ENCODE peak calls at places on chromosome 1, in ten cellular contexts. M, L, J, P, N, W, Y, D, S and E are unnamed samples.

GRCh38 chr1:71881611-71882010 is 400.7 kb downstream of the NEGR1 start:
- DNase-seq in J (no peak), N (no peak), D (no peak), Y (no peak), P (no peak), S (no peak), M (no peak), W (peak; percentile 14), L (no peak), E (no peak)

GRCh38 chr1:39816431-39817090 is 27.9 kb upstream of the BMP8B start:
- DNase-seq in N (no peak), W (peak; percentile 77), Y (peak; percentile 87), M (peak; percentile 73), S (peak; percentile 95), P (peak; percentile 91), L (peak; percentile 68), J (peak; percentile 87), D (peak; percentile 75), E (peak; percentile 63)

GRCh38 chr1:114668784-114669561 is 876 bp downstream of the DENND2C start:
- DNase-seq in L (no peak), S (no peak), D (no peak), J (no peak), N (no peak), M (peak; percentile 5), P (peak; percentile 67), W (no peak), Y (peak; percentile 34), E (no peak)

GRCh38 chr1:35476099-35476674 is 81.0 kb downstream of the KIAA0319L start:
- DNase-seq in L (no peak), D (no peak), N (no peak), W (no peak), M (no peak), J (no peak), P (no peak), Y (no peak), S (no peak), E (no peak)

GRCh38 chr1:154943649-154944421 is 7.3 kb upstream of the PMVK start:
- DNase-seq in Y (peak; percentile 37), M (peak; percentile 65), D (no peak), J (peak; percentile 75), W (no peak), L (peak; percentile 37), N (no peak), S (no peak), P (no peak), E (peak; percentile 52)

GRCh38 chr1:89910780-89911179 is 84.1 kb upstream of the ZNF326 start:
- DNase-seq in D (no peak), M (no peak), L (no peak), N (no peak), Y (peak; percentile 96), P (peak; percentile 62), J (no peak), W (peak; percentile 70), S (no peak), E (no peak)

GRCh38 chr1:68231627-68232303 is 558 bp downstream of the WLS start:
- DNase-seq in P (peak; percentile 80), N (no peak), S (peak; percentile 83), D (peak; percentile 77), Y (peak; percentile 82), J (no peak), L (no peak), W (no peak), M (no peak), E (no peak)

GRCh38 chr1:3646596-3646995 is 3.3 kb downstream of the WRAP73 start:
- DNase-seq in W (no peak), S (no peak), D (no peak), P (no peak), N (no peak), M (no peak), Y (no peak), L (no peak), J (no peak), E (no peak)

GRCh38 chr1:40130892-40131291 is 30.3 kb upstream of the RLF start:
- DNase-seq in M (no peak), N (no peak), D (no peak), S (no peak), W (no peak), Y (peak; percentile 72), J (no peak), P (no peak), L (no peak), E (no peak)

GRCh38 chr1:26016258-26016943 is 5.2 kb upstream of the EXTL1 start:
- DNase-seq in D (no peak), Y (no peak), P (no peak), M (no peak), S (no peak), N (no peak), W (no peak), L (no peak), J (no peak), E (no peak)

GRCh38 chr1:182995894-182996293 is 27.3 kb upstream of the LAMC1 start:
- DNase-seq in L (no peak), M (no peak), P (no peak), Y (no peak), S (no peak), D (no peak), W (no peak), J (no peak), N (no peak), E (no peak)

GRCh38 chr1:40014253-40014706 is 26.2 kb upstream of the CAP1 start:
- DNase-seq in P (no peak), M (no peak), S (no peak), W (no peak), N (no peak), D (no peak), Y (peak; percentile 29), J (no peak), L (no peak), E (no peak)

GRCh38 chr1:228272331-228272791 is 64.5 kb downstream of the OBSCN start:
- DNase-seq in J (no peak), D (no peak), Y (no peak), P (no peak), L (no peak), W (no peak), N (peak; percentile 81), S (no peak), M (no peak), E (no peak)

GRCh38 chr1:16383917-16384316 is 16.9 kb downstream of the SZRD1 start:
- DNase-seq in W (no peak), M (no peak), D (no peak), N (no peak), P (no peak), J (no peak), S (no peak), L (no peak), Y (no peak), E (no peak)

GRCh38 chr1:26959722-26960624 is at the start of gene KDF1:
- DNase-seq in J (peak; percentile 68), D (peak; percentile 92), L (peak; percentile 58), Y (no peak), P (no peak), N (no peak), M (peak; percentile 39), S (no peak), W (no peak), E (no peak)

GRCh38 chr1:226639631-226640061 is 91.1 kb downstream of the STUM start:
- DNase-seq in S (no peak), J (no peak), D (peak; percentile 42), W (no peak), N (no peak), P (no peak), M (no peak), L (no peak), Y (no peak), E (no peak)

GRCh38 chr1:50917796-50918137 is 42.3 kb downstream of the FAF1 start:
- DNase-seq in P (no peak), S (no peak), Y (no peak), W (no peak), M (no peak), N (no peak), D (no peak), J (no peak), L (no peak), E (no peak)

GRCh38 chr1:198496216-198497143 is 44.0 kb downstream of the ATP6V1G3 start:
- DNase-seq in Y (peak; percentile 76), W (no peak), N (no peak), S (peak; percentile 73), M (no peak), D (no peak), P (peak; percentile 73), L (no peak), J (no peak), E (no peak)

GRCh38 chr1:78177708-78178270 is 132.0 kb downstream of the GIPC2 start:
- DNase-seq in P (no peak), D (no peak), N (no peak), L (no peak), W (no peak), S (no peak), M (no peak), J (no peak), Y (no peak), E (no peak)

GRCh38 chr1:231487910-231488309 is 40.6 kb upstream of the TSNAX start:
- DNase-seq in D (no peak), M (no peak), P (no peak), N (no peak), Y (no peak), W (no peak), L (no peak), S (no peak), J (no peak), E (no peak)

GRCh38 chr1:59543211-59543668 is 246.3 kb downstream of the FGGY start:
- DNase-seq in L (no peak), N (no peak), D (no peak), Y (no peak), W (no peak), P (no peak), J (no peak), M (no peak), S (no peak), E (no peak)

GRCh38 chr1:225577243-225577642 is 75.7 kb downstream of the ENAH start:
- DNase-seq in L (no peak), S (no peak), J (no peak), M (no peak), P (no peak), N (no peak), D (no peak), Y (no peak), W (no peak), E (no peak)

GRCh38 chr1:111690306-111690617 is 48.9 kb downstream of the INKA2 start:
- DNase-seq in M (no peak), Y (peak; percentile 93), W (peak; percentile 79), S (no peak), L (no peak), J (no peak), D (no peak), N (peak; percentile 88), P (peak; percentile 84), E (no peak)